ENCODE peak calls at places on chromosomes 1 and 21, in seven cellular contexts. Y is transverse colon, O is ascending aorta, P is adipocyte, F is trophoblast cell, M is uterus, X is cardiac fibroblast. A is an unnamed sample.

GRCh38 chr1:166088572-166088955 is 78.2 kb downstream of the FAM78B start:
- DNase-seq in Y (no peak), O (no peak), P (no peak), F (no peak), M (no peak), X (no peak), A (no peak)

GRCh38 chr21:42456457-42456856 is 39.6 kb downstream of the RSPH1 start:
- DNase-seq in Y (peak; percentile 51), O (no peak), P (no peak), F (peak; percentile 48), M (no peak), X (no peak), A (peak; percentile 70)

GRCh38 chr21:31213787-31214186 is 130.3 kb downstream of the TIAM1 start:
- DNase-seq in Y (no peak), O (no peak), P (no peak), F (no peak), M (no peak), X (no peak), A (no peak)

GRCh38 chr1:39301606-39302005 is 97.1 kb downstream of the MACF1 start:
- DNase-seq in Y (no peak), O (no peak), P (peak; percentile 7), F (no peak), M (no peak), X (peak; percentile 38), A (no peak)

GRCh38 chr1:162631546-162632233 is 574 bp upstream of the DDR2 start:
- DNase-seq in Y (no peak), O (no peak), P (peak; percentile 83), F (no peak), M (peak; percentile 64), X (peak; percentile 86), A (no peak)

GRCh38 chr1:51768971-51769601 is 109.4 kb downstream of the NRDC start:
- DNase-seq in Y (peak; percentile 13), O (no peak), P (peak; percentile 85), F (no peak), M (peak; percentile 41), X (peak; percentile 86), A (peak; percentile 62)

GRCh38 chr1:194102607-194103006 is 916.2 kb upstream of the B3GALT2 start:
- DNase-seq in Y (no peak), O (no peak), P (peak; percentile 9), F (no peak), M (no peak), X (peak; percentile 6), A (peak; percentile 7)

GRCh38 chr1:179146476-179146875 is 64.6 kb downstream of the TOR3A start:
- DNase-seq in Y (no peak), O (no peak), P (no peak), F (no peak), M (no peak), X (no peak), A (no peak)

GRCh38 chr1:51969038-51969705 is 21.3 kb downstream of the RAB3B start:
- DNase-seq in Y (no peak), O (no peak), P (peak; percentile 89), F (no peak), M (no peak), X (peak; percentile 65), A (no peak)

GRCh38 chr1:40717065-40717464 is 25.6 kb downstream of the NFYC start:
- DNase-seq in Y (no peak), O (no peak), P (no peak), F (no peak), M (no peak), X (no peak), A (no peak)

GRCh38 chr1:30189818-30190480 is 533.4 kb downstream of the MATN1 start:
- DNase-seq in Y (no peak), O (no peak), P (no peak), F (no peak), M (no peak), X (no peak), A (no peak)

GRCh38 chr1:86409416-86410021 is 13.4 kb upstream of the ODF2L start:
- DNase-seq in Y (no peak), O (no peak), P (no peak), F (no peak), M (no peak), X (no peak), A (no peak)

GRCh38 chr1:185467125-185467524 is 150.1 kb upstream of the IVNS1ABP start:
- DNase-seq in Y (no peak), O (no peak), P (no peak), F (no peak), M (no peak), X (no peak), A (no peak)

GRCh38 chr1:243268751-243269460 is 13.1 kb downstream of the SDCCAG8 start:
- DNase-seq in Y (no peak), O (no peak), P (no peak), F (no peak), M (no peak), X (peak; percentile 71), A (no peak)

GRCh38 chr1:243267346-243268283 is 11.8 kb downstream of the SDCCAG8 start:
- DNase-seq in Y (no peak), O (no peak), P (no peak), F (peak; percentile 25), M (no peak), X (peak; percentile 58), A (no peak)

GRCh38 chr1:243270097-243270864 is 14.4 kb downstream of the SDCCAG8 start:
- DNase-seq in Y (no peak), O (no peak), P (no peak), F (no peak), M (no peak), X (no peak), A (no peak)

GRCh38 chr1:243269461-243269801 is 13.6 kb downstream of the SDCCAG8 start:
- DNase-seq in Y (no peak), O (no peak), P (no peak), F (no peak), M (no peak), X (no peak), A (no peak)

DNA sequence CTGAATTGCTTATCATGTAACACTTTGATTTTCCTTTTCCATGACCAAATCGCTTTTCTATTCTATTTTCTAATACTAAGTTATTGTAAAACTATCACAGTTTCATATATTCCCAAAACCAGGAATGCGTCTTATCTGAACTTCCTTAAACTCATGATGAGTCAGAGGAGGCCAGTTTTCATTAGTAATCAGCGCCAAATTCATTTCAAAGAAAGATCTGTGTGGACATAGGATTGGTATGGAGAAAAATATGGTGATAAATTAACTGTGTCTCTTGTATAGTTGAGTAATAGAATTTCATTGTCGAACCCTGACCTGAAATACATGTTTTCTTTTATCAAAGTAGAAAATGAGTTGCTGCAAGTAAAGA is 12.4 kb downstream of the SDCCAG8 start:
- DNase-seq in Y (no peak), O (no peak), P (peak; percentile 70), F (peak; percentile 12), M (no peak), X (peak; percentile 81), A (no peak)
- H3K4me3 ChIP-seq in Y (no peak overlapping the region), O (peak overlapping the region; percentile 47), P (peak overlapping the region; percentile 63), F (no peak overlapping the region), M (no peak overlapping the region), X (peak overlapping the region; percentile 22), A (no peak overlapping the region)

GRCh38 chr1:156705321-156705917 is at the start of gene CRABP2:
- DNase-seq in Y (peak; percentile 20), O (no peak), P (peak; percentile 59), F (peak; percentile 56), M (peak; percentile 42), X (no peak), A (no peak)

GRCh38 chr1:156703741-156704140 is 1.6 kb downstream of the CRABP2 start:
- DNase-seq in Y (no peak), O (no peak), P (peak; percentile 36), F (no peak), M (no peak), X (no peak), A (no peak)

GRCh38 chr1:156704930-156705320 is 458 bp downstream of the CRABP2 start:
- DNase-seq in Y (peak; percentile 33), O (peak; percentile 49), P (peak; percentile 88), F (peak; percentile 79), M (peak; percentile 83), X (peak; percentile 64), A (no peak)

GRCh38 chr1:156704166-156704711 is 1.1 kb downstream of the CRABP2 start:
- DNase-seq in Y (no peak), O (no peak), P (no peak), F (no peak), M (no peak), X (no peak), A (no peak)

DNA sequence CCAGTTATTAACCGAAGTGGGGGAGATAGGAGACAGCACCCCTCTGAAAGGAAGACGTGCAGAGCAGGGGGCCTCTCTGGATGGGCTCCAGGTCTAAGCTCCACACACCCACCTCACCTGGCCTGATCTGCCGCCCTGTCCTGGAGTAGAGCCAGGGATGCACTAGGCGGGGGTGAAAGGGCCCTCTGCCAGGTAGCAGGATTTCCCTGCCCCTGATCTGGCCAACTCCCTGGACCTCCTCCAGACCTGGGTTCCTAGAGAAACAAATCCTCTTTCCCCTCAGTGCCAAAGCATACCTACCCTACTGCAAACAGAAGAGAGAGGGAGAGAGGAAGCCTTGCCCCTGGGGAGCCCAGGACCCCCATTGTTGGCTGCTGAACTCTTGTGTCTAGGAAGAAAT is 2.0 kb downstream of the CRABP2 start:
- DNase-seq in Y (no peak), O (no peak), P (no peak), F (no peak), M (no peak), X (no peak), A (no peak)
- H3K4me3 ChIP-seq in Y (no peak overlapping the region), O (no peak overlapping the region), P (no peak overlapping the region), F (no peak overlapping the region), M (no peak overlapping the region), X (no peak overlapping the region), A (no peak overlapping the region)

GRCh38 chr1:24540906-24541710 is 14.8 kb upstream of the NCMAP start:
- DNase-seq in Y (peak; percentile 65), O (no peak), P (peak; percentile 74), F (no peak), M (no peak), X (peak; percentile 60), A (no peak)

GRCh38 chr1:24535778-24536177 is 20.1 kb upstream of the NCMAP start:
- DNase-seq in Y (no peak), O (no peak), P (no peak), F (peak; percentile 58), M (no peak), X (no peak), A (no peak)

GRCh38 chr1:24540051-24540905 is 15.6 kb upstream of the NCMAP start:
- DNase-seq in Y (no peak), O (no peak), P (no peak), F (no peak), M (no peak), X (no peak), A (no peak)

GRCh38 chr1:24535021-24535424 is 20.9 kb upstream of the NCMAP start:
- DNase-seq in Y (peak; percentile 54), O (no peak), P (no peak), F (no peak), M (no peak), X (no peak), A (peak; percentile 62)

GRCh38 chr1:24536391-24536840 is 19.5 kb upstream of the NCMAP start:
- DNase-seq in Y (peak; percentile 75), O (peak; percentile 19), P (no peak), F (no peak), M (no peak), X (peak; percentile 33), A (peak; percentile 81)
- H3K4me3 ChIP-seq in Y (no peak overlapping the region), O (no peak overlapping the region), P (no peak overlapping the region), F (no peak overlapping the region), M (no peak overlapping the region), X (no peak overlapping the region), A (peak overlapping the region; percentile 15)

DNA sequence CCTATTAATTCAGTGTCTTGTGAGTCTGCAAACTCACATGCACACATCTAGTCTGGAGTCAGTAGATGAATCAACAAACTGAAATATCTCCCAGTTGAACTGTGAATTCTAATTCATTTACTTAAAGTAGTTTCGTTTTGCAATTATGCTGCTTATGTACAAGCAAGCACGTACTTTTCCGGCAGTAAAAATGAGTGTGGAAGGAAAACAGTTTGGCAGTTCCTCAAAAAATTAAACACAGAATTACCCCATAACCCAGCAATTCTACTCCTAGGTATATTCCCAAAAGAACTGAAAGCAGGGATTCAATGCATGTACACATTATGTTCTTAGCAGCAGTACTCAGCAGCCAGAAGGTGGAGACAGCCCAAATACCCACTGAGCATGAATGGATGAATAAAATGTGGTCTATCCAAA is 49.3 kb downstream of the GNB1 start:
- DNase-seq in Y (no peak), O (no peak), P (no peak), F (no peak), M (no peak), X (peak; percentile 25), A (no peak)
- H3K4me3 ChIP-seq in Y (no peak overlapping the region), O (no peak overlapping the region), P (peak overlapping the region; percentile 63), F (no peak overlapping the region), M (no peak overlapping the region), X (no peak overlapping the region), A (no peak overlapping the region)

A was measured in Jurkat, Clone E6-1.